ENCODE peak calls at places on chromosomes 12 and 14, in five cellular contexts. Q is H1, S is A549, P is HepG2, K is GM12878. G is an unnamed sample.

GRCh38 chr14:35229495-35230089 is 62.6 kb upstream of the PSMA6 start:
- DNase-seq in S (no peak), Q (no peak), K (no peak), P (peak), G (peak)

GRCh38 chr12:121536058-121536928 is 44.5 kb downstream of the KDM2B start:
- DNase-seq in P (no peak), K (no peak), S (peak), Q (peak), G (peak)

GRCh38 chr12:43893670-43894069 is 57.8 kb downstream of the TMEM117 start:
- DNase-seq in K (no peak), P (no peak), S (no peak), Q (no peak), G (no peak)

GRCh38 chr12:123398918-123399617 is 15.1 kb downstream of the KMT5A start:
- DNase-seq in P (no peak), S (no peak), K (no peak), Q (no peak), G (no peak)

GRCh38 chr12:13099066-13099909 is 4.2 kb downstream of the GSG1 start:
- DNase-seq in P (no peak), Q (no peak), S (no peak), K (no peak), G (no peak)

GRCh38 chr12:6044082-6044481 is 80.4 kb downstream of the VWF start:
- DNase-seq in K (no peak), Q (no peak), P (no peak), S (no peak), G (no peak)

GRCh38 chr12:31887109-31887811 is 72.0 kb upstream of the RESF1 start:
- DNase-seq in S (no peak), P (no peak), K (no peak), Q (no peak), G (no peak)

GRCh38 chr12:50088577-50089335 is 3.6 kb downstream of the SMARCD1 start:
- DNase-seq in S (peak), P (peak), K (peak), Q (no peak), G (peak)

GRCh38 chr12:111330800-111331752 is 37.8 kb downstream of the PHETA1 start:
- DNase-seq in P (peak), K (no peak), Q (no peak), S (peak), G (peak)

GRCh38 chr14:53529519-53529918 is 376.4 kb upstream of the DDHD1 start:
- DNase-seq in P (peak), K (no peak), S (no peak), Q (no peak), G (no peak)

GRCh38 chr14:24132061-24132685 is 1.7 kb downstream of the FITM1 start:
- DNase-seq in Q (no peak), S (no peak), P (no peak), K (no peak), G (no peak)

GRCh38 chr12:7066596-7066995 is 6.1 kb downstream of the C1S start:
- DNase-seq in Q (no peak), S (no peak), P (no peak), K (no peak), G (no peak)

GRCh38 chr12:79327465-79327864 is 363.3 kb downstream of the PAWR start:
- DNase-seq in S (peak), Q (no peak), P (no peak), K (no peak), G (no peak)

GRCh38 chr14:25134184-25134583 is 84.2 kb upstream of the STXBP6 start:
- DNase-seq in K (no peak), Q (no peak), S (no peak), P (no peak), G (no peak)
- TF ChIP-seq KDM1A in K (no peak), Q (no peak), S (no peak), P (no peak), G (no peak)

DNA sequence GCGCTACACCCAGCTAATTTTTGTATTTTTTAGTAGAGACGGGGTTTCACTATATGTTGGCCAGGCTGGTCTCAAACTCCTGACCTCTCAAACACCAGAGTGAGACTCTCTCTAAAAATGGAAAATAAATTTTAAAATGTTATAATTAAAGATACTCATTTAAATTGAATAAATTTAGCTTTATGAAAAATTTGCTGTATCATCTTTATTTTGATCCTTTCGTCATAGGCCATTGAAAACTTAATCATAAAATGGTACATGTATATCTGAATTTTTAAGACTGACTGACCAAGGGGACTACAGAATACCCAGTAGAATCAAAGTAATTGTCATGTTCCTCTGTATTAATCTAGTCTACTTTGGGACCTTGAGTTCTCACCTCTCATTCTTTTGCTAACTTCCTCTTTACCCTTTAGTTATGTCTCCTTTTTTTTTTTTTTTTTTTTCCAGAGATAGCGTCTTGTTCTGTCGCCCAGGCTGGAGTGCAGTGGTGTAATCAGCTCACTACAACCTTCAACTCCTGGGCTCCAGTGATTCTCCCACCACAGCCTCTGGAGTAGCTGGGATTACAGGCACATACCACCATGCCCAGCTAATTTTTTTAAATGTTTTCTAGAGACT is 9.5 kb downstream of the RAB5B start:
- DNase-seq in K (no peak), S (no peak), P (no peak), Q (no peak), G (no peak)
- TF ChIP-seq KDM1A in K (no peak), S (no peak), P (no peak), Q (no peak), G (no peak)

DNA sequence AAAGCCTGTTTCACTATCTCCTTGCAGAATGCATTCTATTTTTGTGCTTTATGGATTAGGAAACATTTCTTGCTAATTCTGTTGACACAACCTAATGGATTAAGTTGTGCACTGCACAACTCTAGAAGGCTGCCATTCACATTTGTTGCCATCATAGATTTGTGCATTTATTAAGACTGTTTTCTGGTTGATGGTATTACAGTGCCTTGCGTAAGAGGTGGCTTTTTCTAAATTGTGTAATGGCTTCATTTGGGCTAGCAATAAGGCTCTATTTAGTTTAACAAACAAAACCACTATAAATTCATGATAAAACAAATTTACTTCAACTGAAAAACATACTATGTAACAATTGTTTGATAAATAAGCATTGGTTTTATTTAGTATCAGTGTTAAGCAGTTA is 175.9 kb downstream of the TRHDE start:
- DNase-seq in S (no peak), P (no peak), K (no peak), Q (no peak), G (no peak)
- TF ChIP-seq KDM1A in S (no peak), P (no peak), K (no peak), Q (no peak), G (no peak)

GRCh38 chr12:106108187-106108816 is 30.5 kb downstream of the NUAK1 start:
- DNase-seq in S (peak), Q (no peak), K (no peak), P (no peak), G (no peak)

GRCh38 chr12:106107566-106107965 is 31.2 kb downstream of the NUAK1 start:
- DNase-seq in S (peak), P (no peak), Q (no peak), K (no peak), G (no peak)

GRCh38 chr12:106106892-106107291 is 31.9 kb downstream of the NUAK1 start:
- DNase-seq in P (no peak), Q (no peak), K (no peak), S (peak), G (no peak)

GRCh38 chr12:106109168-106109910 is 29.4 kb downstream of the NUAK1 start:
- DNase-seq in Q (no peak), S (no peak), K (no peak), P (no peak), G (no peak)

DNA sequence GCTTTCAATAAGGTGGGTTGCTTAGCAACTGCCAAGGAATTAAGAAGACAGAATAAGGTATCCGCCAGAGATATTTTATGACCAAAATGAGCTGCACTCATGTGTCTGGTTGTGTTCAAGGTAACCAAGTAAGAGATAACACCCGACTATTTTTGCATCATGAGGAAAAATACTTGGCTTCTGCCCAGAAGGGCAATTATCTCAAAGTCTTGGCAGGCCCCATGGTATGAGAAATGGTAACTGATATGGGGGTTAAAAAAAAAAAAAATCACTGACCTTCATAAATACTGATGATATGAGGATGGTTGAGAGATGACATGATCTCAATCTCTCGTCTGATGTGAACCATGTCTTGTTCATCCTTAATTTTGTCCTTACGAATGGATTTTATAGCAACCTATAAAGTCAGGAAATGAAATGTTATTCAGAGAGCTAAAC is 32.6 kb downstream of the NUAK1 start:
- DNase-seq in K (no peak), Q (no peak), S (peak), P (no peak), G (no peak)
- TF ChIP-seq KDM1A in K (no peak), Q (no peak), S (no peak), P (no peak), G (no peak)

GRCh38 chr12:65776994-65777393 is 47.3 kb upstream of the HMGA2 start:
- DNase-seq in K (no peak), P (no peak), S (no peak), Q (no peak), G (no peak)
- TF ChIP-seq KDM1A in K (no peak), P (no peak), S (no peak), Q (peak), G (no peak)

GRCh38 chr12:120258323-120258896 is 7.1 kb downstream of the PXN start:
- DNase-seq in P (peak), K (no peak), S (no peak), Q (no peak), G (no peak)
- TF ChIP-seq KDM1A in P (no peak), K (no peak), S (no peak), Q (no peak), G (no peak)

GRCh38 chr12:95204141-95204866 is 13.0 kb downstream of the FGD6 start:
- DNase-seq in K (no peak), Q (peak), P (no peak), S (peak), G (peak)

GRCh38 chr12:95205016-95205415 is 12.3 kb downstream of the FGD6 start:
- DNase-seq in P (no peak), Q (no peak), K (no peak), S (no peak), G (no peak)

GRCh38 chr12:95206916-95207315 is 10.4 kb downstream of the FGD6 start:
- DNase-seq in Q (no peak), K (no peak), S (no peak), P (no peak), G (no peak)

GRCh38 chr12:95207407-95207806 is 9.9 kb downstream of the FGD6 start:
- DNase-seq in Q (no peak), K (no peak), P (no peak), S (no peak), G (no peak)

GRCh38 chr12:95205685-95206084 is 11.6 kb downstream of the FGD6 start:
- DNase-seq in K (no peak), S (peak), P (no peak), Q (no peak), G (peak)
- TF ChIP-seq KDM1A in K (no peak), S (no peak), P (no peak), Q (no peak), G (peak)

GRCh38 chr12:92065018-92065499 is 80.6 kb downstream of the BTG1 start:
- DNase-seq in P (peak), Q (no peak), S (peak), K (peak), G (no peak)
- TF ChIP-seq KDM1A in P (no peak), Q (no peak), S (no peak), K (no peak), G (no peak)

GRCh38 chr12:131347345-131347714 is 363.6 kb upstream of the SFSWAP start:
- DNase-seq in Q (no peak), S (no peak), K (no peak), P (no peak), G (no peak)
- TF ChIP-seq KDM1A in Q (no peak), S (no peak), K (no peak), P (no peak), G (no peak)

G was measured in K562.